ENCODE peak calls at places on chromosomes 2 and 18, in five cellular contexts. B is lower lobe of right lung, T is testis, C is brain microvascular endothelial cell, A is NB4. Z is an unnamed sample.

GRCh38 chr2:105338020-105338385 is 663 bp downstream of the C2orf49 start:
- DNase-seq in A (peak), T (no peak), B (no peak), C (no peak), Z (no peak)

GRCh38 chr18:9825571-9826073 is 60.2 kb upstream of the TXNDC2 start:
- DNase-seq in A (peak), T (no peak), B (no peak), C (peak), Z (peak)

GRCh38 chr2:239310401-239311061 is 90.3 kb downstream of the HDAC4 start:
- DNase-seq in C (no peak), T (peak), B (no peak), A (no peak), Z (no peak)

GRCh38 chr2:127165539-127165935 is 54.6 kb downstream of the CYP27C1 start:
- DNase-seq in A (no peak), T (no peak), B (no peak), C (no peak), Z (no peak)

GRCh38 chr2:59413751-59414570 is 1139.5 kb downstream of the BCL11A start:
- DNase-seq in C (no peak), A (no peak), T (no peak), B (no peak), Z (no peak)

GRCh38 chr2:238450440-238450861 is 23.7 kb downstream of the ASB1 start:
- DNase-seq in B (no peak), T (no peak), C (no peak), A (no peak), Z (no peak)

GRCh38 chr2:101501443-101501842 is 26.5 kb upstream of the RFX8 start:
- DNase-seq in C (no peak), T (no peak), A (peak), B (no peak), Z (peak)

GRCh38 chr2:218645126-218645525 is 14.3 kb downstream of the ZNF142 start:
- DNase-seq in A (no peak), C (peak), B (no peak), T (no peak), Z (peak)

GRCh38 chr2:205754924-205755321 is 72.6 kb downstream of the NRP2 start:
- DNase-seq in B (no peak), T (no peak), A (no peak), C (peak), Z (peak)

GRCh38 chr18:11398625-11399024 is 210.8 kb upstream of the SLC35G4 start:
- DNase-seq in C (no peak), T (no peak), B (no peak), A (no peak), Z (peak)

GRCh38 chr2:188292446-188293239 is 969 bp downstream of the GULP1 start:
- DNase-seq in A (no peak), C (peak), T (peak), B (peak), Z (peak)

GRCh38 chr2:8455236-8456148 is 226.4 kb upstream of the ID2 start:
- DNase-seq in C (no peak), T (no peak), B (no peak), A (no peak), Z (no peak)

GRCh38 chr2:144166743-144167142 is 353.2 kb downstream of the ZEB2 start:
- DNase-seq in C (no peak), T (no peak), A (no peak), B (no peak), Z (peak)

GRCh38 chr2:39839261-39839848 is 60.3 kb upstream of the THUMPD2 start:
- DNase-seq in B (no peak), A (no peak), C (no peak), T (no peak), Z (no peak)

GRCh38 chr2:127201452-127201851 is 18.6 kb downstream of the CYP27C1 start:
- DNase-seq in C (no peak), A (no peak), B (no peak), T (no peak), Z (no peak)

GRCh38 chr2:38552259-38552658 is 50.5 kb downstream of the HNRNPLL start:
- DNase-seq in B (no peak), C (no peak), T (no peak), A (peak), Z (no peak)

GRCh38 chr2:11716689-11717321 is 29.6 kb upstream of the LPIN1 start:
- DNase-seq in C (no peak), B (no peak), T (no peak), A (no peak), Z (peak)

GRCh38 chr2:122980672-122981071 is 1044.4 kb upstream of the CNTNAP5 start:
- DNase-seq in B (peak), C (no peak), T (no peak), A (peak), Z (peak)

GRCh38 chr2:180133736-180134135 is 126.6 kb upstream of the CWC22 start:
- DNase-seq in C (no peak), T (no peak), A (no peak), B (no peak), Z (no peak)

GRCh38 chr2:25341031-25341727 is 546 bp downstream of the DNMT3A start:
- DNase-seq in B (peak), C (no peak), A (peak), T (no peak), Z (no peak)

GRCh38 chr2:9897331-9897737 is 54.1 kb downstream of the TAF1B start:
- DNase-seq in T (peak), A (peak), C (peak), B (no peak), Z (peak)

GRCh38 chr2:16184945-16185660 is 244.8 kb downstream of the MYCN start:
- DNase-seq in C (no peak), A (no peak), B (no peak), T (no peak), Z (no peak)

GRCh38 chr2:25824718-25825117 is 53.6 kb downstream of the ASXL2 start:
- DNase-seq in T (no peak), C (no peak), A (no peak), B (no peak), Z (no peak)

GRCh38 chr2:101889460-101890098 is 102.2 kb upstream of the IL1R2 start:
- DNase-seq in B (no peak), A (no peak), C (no peak), T (no peak), Z (no peak)

GRCh38 chr2:11669454-11670291 is at the start of gene NTSR2:
- DNase-seq in B (peak), A (peak), C (peak), T (peak), Z (peak)

GRCh38 chr2:67486041-67486796 is 89.1 kb downstream of the ETAA1 start:
- DNase-seq in T (no peak), A (no peak), B (peak), C (no peak), Z (peak)

GRCh38 chr2:197159681-197160211 is 150.8 kb downstream of the ANKRD44 start:
- DNase-seq in C (peak), A (peak), T (no peak), B (no peak), Z (peak)

GRCh38 chr2:128321421-128321775 is 2.7 kb upstream of the HS6ST1 start:
- DNase-seq in B (no peak), A (peak), C (no peak), T (peak), Z (no peak)

GRCh38 chr2:128318776-128319456 is at the start of gene HS6ST1:
- DNase-seq in C (peak), T (peak), B (peak), A (peak), Z (peak)

GRCh38 chr2:128319773-128320608 is 1.3 kb upstream of the HS6ST1 start:
- DNase-seq in B (peak), A (peak), C (no peak), T (peak), Z (no peak)

GRCh38 chr2:128320609-128321420 is 2.1 kb upstream of the HS6ST1 start:
- DNase-seq in B (no peak), T (peak), A (no peak), C (no peak), Z (no peak)

DNA sequence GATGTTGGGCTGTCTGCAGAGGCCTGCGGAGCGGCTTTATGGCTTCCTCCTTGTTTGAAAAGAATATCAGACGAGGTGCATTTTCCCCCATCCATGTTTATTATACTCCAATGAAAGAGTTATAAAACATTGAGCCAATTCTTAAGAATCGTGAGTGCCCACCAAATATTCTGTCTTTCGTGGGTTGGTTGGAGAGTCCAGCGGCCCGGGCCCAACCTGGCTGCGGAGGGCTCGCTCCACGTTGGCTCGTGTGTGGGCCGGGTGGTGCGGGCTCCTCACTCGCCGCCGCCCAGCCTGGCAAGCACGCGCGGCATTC is 747 bp upstream of the HS6ST1 start:
- DNase-seq in B (no peak), T (no peak), A (no peak), C (no peak), Z (no peak)
- H3K4me3 ChIP-seq in B (peak), T (peak), A (peak), C (peak), Z (peak)

GRCh38 chr18:23641143-23641720 is 21.5 kb downstream of the ANKRD29 start:
- DNase-seq in T (no peak), B (no peak), A (no peak), C (no peak), Z (no peak)

GRCh38 chr18:23643815-23644214 is 18.9 kb downstream of the ANKRD29 start:
- DNase-seq in B (no peak), A (no peak), T (no peak), C (no peak), Z (no peak)

GRCh38 chr18:23641937-23642666 is 20.6 kb downstream of the ANKRD29 start:
- DNase-seq in T (no peak), A (no peak), B (no peak), C (no peak), Z (no peak)

GRCh38 chr18:23636041-23636399 is 26.7 kb downstream of the ANKRD29 start:
- DNase-seq in A (peak), B (no peak), C (no peak), T (no peak), Z (no peak)

GRCh38 chr18:23640023-23640422 is 22.7 kb downstream of the ANKRD29 start:
- DNase-seq in T (no peak), B (no peak), A (no peak), C (no peak), Z (no peak)
- TF ChIP-seq CTCF in T (no peak), B (no peak), A (no peak), C (peak), Z (peak)

DNA sequence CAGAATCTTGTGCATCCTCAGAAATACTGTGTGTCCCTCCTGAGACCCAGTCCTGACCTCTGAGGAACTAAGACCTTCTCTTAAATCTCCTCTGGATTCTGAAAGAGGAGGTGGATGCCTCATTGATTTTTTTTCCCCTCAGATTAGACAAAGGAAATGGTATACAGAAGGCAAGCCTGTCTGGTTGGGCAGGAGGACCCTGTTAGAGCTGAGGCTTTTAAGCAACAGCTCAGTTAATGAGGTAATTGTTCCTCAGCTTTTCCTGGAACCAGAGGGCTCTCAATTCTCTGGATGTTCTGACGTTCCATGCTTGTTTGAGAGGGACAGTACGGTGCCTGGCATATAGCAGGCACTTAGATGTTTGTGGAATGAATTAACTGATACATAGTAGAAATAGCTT is 61.7 kb upstream of the MCFD2 start:
- DNase-seq in A (no peak), C (no peak), B (no peak), T (no peak), Z (no peak)
- H3K4me3 ChIP-seq in A (no peak), C (no peak), B (no peak), T (no peak), Z (no peak)

GRCh38 chr2:28228419-28228995 is 164.2 kb upstream of the FOSL2 start:
- DNase-seq in T (no peak), C (no peak), B (no peak), A (no peak), Z (no peak)
- TF ChIP-seq CTCF in T (no peak), C (no peak), B (no peak), A (no peak), Z (no peak)

GRCh38 chr18:2994603-2995432 is 18.1 kb downstream of the LPIN2 start:
- DNase-seq in B (no peak), A (no peak), T (no peak), C (no peak), Z (no peak)
- H3K4me3 ChIP-seq in B (no peak), A (no peak), T (no peak), C (no peak), Z (no peak)

GRCh38 chr2:73069855-73070650 is 1.5 kb downstream of the SFXN5 start:
- DNase-seq in C (peak), T (no peak), A (peak), B (no peak), Z (peak)

GRCh38 chr2:73070651-73071451 is 661 bp downstream of the SFXN5 start:
- DNase-seq in T (peak), A (peak), C (peak), B (peak), Z (peak)

GRCh38 chr2:73069041-73069854 is 2.3 kb downstream of the SFXN5 start:
- DNase-seq in T (no peak), A (peak), B (no peak), C (no peak), Z (no peak)

GRCh38 chr2:73072416-73072815 is 904 bp upstream of the SFXN5 start:
- DNase-seq in C (no peak), B (no peak), T (no peak), A (no peak), Z (no peak)

GRCh38 chr2:73071452-73072399 is at the start of gene SFXN5:
- DNase-seq in T (peak), A (peak), C (peak), B (peak), Z (peak)
- TF ChIP-seq CTCF in T (no peak), A (no peak), C (peak), B (peak), Z (peak)